ENCODE peak calls at places on chromosomes 16 and 17, in ten cellular contexts. H, E, N, I, A, B, D, O, P and M are unnamed samples.

GRCh38 chr16:68450741-68451140 is 2.4 kb upstream of the SMPD3 start:
- DNase-seq in E (no peak), O (no peak), B (no peak), A (no peak), H (peak; percentile 59), N (no peak), P (no peak), I (no peak), D (no peak), M (no peak)

GRCh38 chr16:68378436-68379415 is 67.9 kb downstream of the PRMT7 start:
- DNase-seq in I (no peak), O (no peak), B (no peak), A (no peak), P (no peak), E (peak; percentile 32), N (no peak), D (no peak), H (no peak), M (no peak)

GRCh38 chr16:67993207-67994036 is 5.9 kb downstream of the DPEP2 start:
- DNase-seq in A (peak; percentile 79), B (peak; percentile 61), I (peak; percentile 72), O (peak; percentile 79), D (peak; percentile 69), H (peak; percentile 86), N (no peak), P (peak; percentile 66), E (peak; percentile 90), M (peak; percentile 68)

GRCh38 chr17:60039096-60039495 is 39.6 kb downstream of the HEATR6 start:
- DNase-seq in H (no peak), B (peak; percentile 92), O (no peak), A (no peak), D (no peak), N (no peak), P (no peak), I (no peak), E (no peak), M (no peak)

GRCh38 chr17:76866774-76867577 is 1.2 kb upstream of the MGAT5B start:
- DNase-seq in E (no peak), P (peak; percentile 68), H (peak; percentile 76), N (no peak), O (no peak), I (no peak), D (no peak), A (no peak), B (peak; percentile 68), M (no peak)

GRCh38 chr16:69938981-69939820 is 11.9 kb upstream of the CLEC18A start:
- DNase-seq in D (no peak), E (peak; percentile 43), I (no peak), A (no peak), N (no peak), O (no peak), B (no peak), H (no peak), P (no peak), M (no peak)

GRCh38 chr16:80303691-80304090 is 237.1 kb upstream of the DYNLRB2 start:
- DNase-seq in B (no peak), H (no peak), I (no peak), D (no peak), O (no peak), N (no peak), E (no peak), P (no peak), A (no peak), M (no peak)

GRCh38 chr16:88368994-88369393 is 13.8 kb upstream of the ZNF469 start:
- DNase-seq in O (no peak), I (peak; percentile 2), D (no peak), N (no peak), E (no peak), P (no peak), A (peak; percentile 6), H (no peak), B (no peak), M (no peak)

GRCh38 chr17:14107889-14108288 is 38.6 kb downstream of the COX10 start:
- DNase-seq in O (no peak), N (no peak), D (no peak), I (no peak), B (no peak), P (no peak), H (peak; percentile 9), A (no peak), E (no peak), M (no peak)

GRCh38 chr17:3885970-3886369 is 6.9 kb downstream of the CAMKK1 start:
- DNase-seq in D (no peak), A (no peak), B (peak; percentile 6), N (no peak), P (peak; percentile 81), I (no peak), O (no peak), E (no peak), H (peak; percentile 85), M (no peak)

GRCh38 chr16:4089811-4090293 is 26.4 kb downstream of the ADCY9 start:
- DNase-seq in A (no peak), D (no peak), E (no peak), I (no peak), N (no peak), H (no peak), P (no peak), B (no peak), O (no peak), M (no peak)

GRCh38 chr16:4847774-4848587 is 700 bp downstream of the UBN1 start:
- DNase-seq in I (peak; percentile 32), D (peak; percentile 29), E (peak; percentile 66), N (no peak), A (peak; percentile 42), O (peak; percentile 61), H (peak; percentile 80), P (peak; percentile 84), B (peak; percentile 53), M (peak; percentile 54)

GRCh38 chr17:78820841-78821240 is 19.8 kb downstream of the USP36 start:
- DNase-seq in P (no peak), H (no peak), D (no peak), B (no peak), N (no peak), A (no peak), E (no peak), O (no peak), I (no peak), M (no peak)

DNA sequence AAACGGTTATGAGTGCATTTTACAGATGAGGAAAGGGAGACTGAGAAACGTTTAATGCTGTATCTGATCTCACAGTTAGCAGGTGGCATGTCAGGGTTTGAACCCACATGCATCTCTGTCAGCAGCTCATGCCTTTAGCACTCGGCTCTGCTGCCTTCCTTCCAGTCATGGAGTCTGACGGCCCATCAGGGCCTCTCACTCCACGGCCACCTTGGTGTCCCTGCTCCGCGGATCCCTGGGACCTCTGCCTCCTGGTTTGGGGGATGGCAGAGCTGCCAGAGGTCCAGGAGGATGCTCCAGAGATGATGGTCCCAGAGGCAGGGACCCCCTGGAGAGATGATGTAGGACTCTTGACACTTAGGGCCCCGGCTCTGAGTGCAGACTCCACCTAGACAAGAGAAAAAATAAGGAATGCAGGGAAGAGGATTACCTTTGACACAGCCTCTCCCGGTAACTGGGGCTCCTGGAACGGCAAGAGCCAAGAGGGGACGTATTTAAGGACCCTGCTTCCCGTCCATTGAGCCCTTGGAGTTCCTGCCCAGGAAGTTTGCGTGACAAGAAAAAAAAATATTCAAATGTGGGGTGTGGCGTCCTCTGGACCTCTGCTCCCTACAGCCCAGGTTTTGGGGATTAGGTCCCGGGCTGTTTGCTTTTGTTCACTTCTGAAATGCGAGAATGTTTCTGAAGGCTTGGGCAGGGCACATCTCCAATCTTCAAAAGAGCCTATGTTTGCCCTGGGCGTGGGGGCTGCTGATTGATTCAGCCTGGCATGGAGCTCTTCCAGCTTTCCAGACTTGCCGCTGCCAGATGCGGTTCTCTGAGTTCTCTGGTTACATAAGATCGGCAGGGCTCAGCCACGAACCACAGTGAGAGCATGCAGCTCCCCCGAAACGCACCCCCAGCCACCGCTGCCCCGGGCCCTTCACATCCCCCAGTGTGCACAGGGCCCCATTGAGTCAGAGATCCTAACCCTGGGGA is at the start of gene ALDH3A1:
- DNase-seq in E (no peak), A (no peak), I (no peak), P (no peak), N (no peak), D (peak; percentile 82), H (peak; percentile 76), B (no peak), O (no peak), M (no peak)
- H3K4me3 ChIP-seq in E (no peak within 1 kb of the TSS), A (no peak within 1 kb of the TSS), I (no peak within 1 kb of the TSS), P (no peak within 1 kb of the TSS), N (no peak within 1 kb of the TSS), D (no peak within 1 kb of the TSS), H (peak within 1 kb of the TSS; percentile 9), B (no peak within 1 kb of the TSS), O (no peak within 1 kb of the TSS), M (no peak within 1 kb of the TSS)

GRCh38 chr17:82943339-82943738 is 103.5 kb upstream of the ZNF750 start:
- DNase-seq in B (no peak), D (no peak), H (no peak), E (no peak), O (no peak), A (no peak), I (no peak), N (no peak), P (no peak), M (no peak)
- H3K9me3 ChIP-seq in B (peaks cover 37% of the 10 kb centered on the region), D (peaks cover 19% of the 10 kb centered on the region), H (no peaks in the 10 kb centered on the region), E (peaks cover 3% of the 10 kb centered on the region), O (peaks cover 14% of the 10 kb centered on the region), A (peaks cover 13% of the 10 kb centered on the region), I (no peaks in the 10 kb centered on the region), N (peaks cover 8% of the 10 kb centered on the region), P (peaks cover 48% of the 10 kb centered on the region), M (peaks cover 32% of the 10 kb centered on the region)

GRCh38 chr16:15808071-15808470 is 48.8 kb downstream of the MYH11 start:
- DNase-seq in A (no peak), I (no peak), D (no peak), N (no peak), H (no peak), E (no peak), O (no peak), P (no peak), B (no peak), M (no peak)

GRCh38 chr16:15810949-15811348 is 45.9 kb downstream of the MYH11 start:
- DNase-seq in A (no peak), D (no peak), N (no peak), P (no peak), B (no peak), H (no peak), I (no peak), E (no peak), O (no peak), M (no peak)

GRCh38 chr16:15811416-15811777 is 45.4 kb downstream of the MYH11 start:
- DNase-seq in D (no peak), B (no peak), N (no peak), P (no peak), E (no peak), H (peak; percentile 26), A (no peak), O (no peak), I (no peak), M (no peak)

GRCh38 chr16:15810411-15810810 is 46.4 kb downstream of the MYH11 start:
- DNase-seq in O (no peak), H (peak; percentile 55), I (no peak), E (no peak), D (no peak), P (no peak), N (no peak), B (no peak), A (no peak), M (peak; percentile 60)

GRCh38 chr16:15807603-15808009 is 49.2 kb downstream of the MYH11 start:
- DNase-seq in A (no peak), D (no peak), N (no peak), O (no peak), H (no peak), P (no peak), B (no peak), E (peak; percentile 85), I (peak; percentile 89), M (no peak)
- H3K4me3 ChIP-seq in A (no peak overlapping the region), D (no peak overlapping the region), N (no peak overlapping the region), O (no peak overlapping the region), H (no peak overlapping the region), P (no peak overlapping the region), B (no peak overlapping the region), E (no peak overlapping the region), I (no peak overlapping the region), M (no peak overlapping the region)

GRCh38 chr16:35533683-35534082 is 2074.3 kb downstream of the TP53TG3F start:
- DNase-seq in O (no peak), N (no peak), I (no peak), A (no peak), P (no peak), D (no peak), E (no peak), H (peak; percentile 1), B (no peak), M (no peak)
- H3K9me3 ChIP-seq in O (peaks cover 19% of the 10 kb centered on the region), N (peaks cover 12% of the 10 kb centered on the region), I (no peaks in the 10 kb centered on the region), A (no peaks in the 10 kb centered on the region), P (no peaks in the 10 kb centered on the region), D (peaks cover 59% of the 10 kb centered on the region), E (peaks cover 3% of the 10 kb centered on the region), H (no peaks in the 10 kb centered on the region), B (peaks cover 27% of the 10 kb centered on the region), M (peaks cover 16% of the 10 kb centered on the region)